ENCODE peak calls at places on chromosomes 16 and 17, in four cellular contexts. N is HepG2, Q is H1, Y is K562. G is an unnamed sample.

GRCh38 chr17:76382803-76383644 is 1.4 kb upstream of the SPHK1 start:
- DNase-seq in Y (peak; percentile 86), Q (peak; percentile 83), N (peak; percentile 89), G (peak; percentile 78)

GRCh38 chr17:45841883-45842525 is 2.7 kb upstream of the SPPL2C start:
- DNase-seq in N (no peak), Q (no peak), Y (no peak), G (no peak)

GRCh38 chr17:1365445-1366039 is 34.5 kb downstream of the YWHAE start:
- DNase-seq in N (peak; percentile 70), Y (peak; percentile 50), Q (no peak), G (peak; percentile 81)

GRCh38 chr17:64002658-64003525 is 4.7 kb downstream of the PRR29 start:
- DNase-seq in Y (no peak), N (no peak), Q (peak; percentile 17), G (no peak)

GRCh38 chr17:38341035-38341721 is 2.6 kb downstream of the GPR179 start:
- DNase-seq in N (peak; percentile 47), Y (no peak), Q (no peak), G (no peak)

GRCh38 chr17:16933317-16934132 is 38.4 kb downstream of the TNFRSF13B start:
- DNase-seq in Q (no peak), Y (no peak), N (no peak), G (no peak)

GRCh38 chr17:4953461-4953961 is 2.6 kb downstream of the ENO3 start:
- DNase-seq in N (no peak), Y (no peak), Q (no peak), G (peak; percentile 76)

GRCh38 chr17:16398270-16399267 is 16.8 kb upstream of the TRPV2 start:
- DNase-seq in N (peak; percentile 79), Y (peak; percentile 56), Q (no peak), G (no peak)

GRCh38 chr17:57357392-57357784 is 101.1 kb downstream of the MSI2 start:
- DNase-seq in Y (no peak), N (no peak), Q (no peak), G (no peak)

GRCh38 chr17:57356722-57357391 is 100.5 kb downstream of the MSI2 start:
- DNase-seq in Y (no peak), Q (no peak), N (no peak), G (no peak)

GRCh38 chr17:57360266-57360665 is 103.9 kb downstream of the MSI2 start:
- DNase-seq in N (no peak), Y (no peak), Q (no peak), G (no peak)

GRCh38 chr17:57356153-57356721 is 99.9 kb downstream of the MSI2 start:
- DNase-seq in N (no peak), Q (no peak), Y (no peak), G (no peak)

GRCh38 chr17:57357830-57358426 is 101.6 kb downstream of the MSI2 start:
- DNase-seq in Y (no peak), Q (no peak), N (no peak), G (no peak)
- TF ChIP-seq USF2 in Y (no peak), Q (no peak), N (no peak), G (no peak)

DNA sequence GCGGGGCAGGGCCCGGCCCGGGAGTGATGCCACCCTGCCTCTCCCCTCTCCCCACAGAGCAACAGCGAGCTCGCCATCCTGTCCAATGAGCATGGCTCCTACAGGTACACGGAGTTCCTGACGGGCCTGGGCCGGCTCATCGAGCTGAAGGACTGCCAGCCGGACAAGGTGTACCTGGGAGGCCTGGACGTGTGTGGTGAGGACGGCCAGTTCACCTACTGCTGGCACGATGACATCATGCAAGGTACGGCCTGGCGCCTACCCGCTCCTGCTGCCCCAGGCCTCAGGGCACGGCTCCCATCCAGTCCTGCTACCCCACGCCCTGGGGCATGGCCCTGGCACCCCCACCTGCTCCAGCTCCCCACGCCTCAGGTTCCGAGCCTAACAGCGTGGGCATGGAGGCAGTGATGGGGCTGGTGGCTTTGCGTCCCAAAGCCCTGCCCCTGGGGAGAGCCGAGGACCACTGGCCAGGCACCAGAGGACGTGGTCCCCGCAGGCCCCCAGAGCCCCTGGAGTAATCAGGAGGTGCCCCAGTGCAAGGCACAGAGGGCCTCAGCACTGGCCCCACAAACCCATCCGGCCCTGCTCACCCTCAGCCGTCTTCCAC is 38.5 kb downstream of the TSC2 start:
- DNase-seq in N (no peak), Y (no peak), Q (no peak), G (no peak)
- H3K9ac ChIP-seq in N (no peak overlapping the region), Y (no peak overlapping the region), Q (no peak overlapping the region), G (no peak overlapping the region)

GRCh38 chr17:68054296-68054900 is 18.9 kb downstream of the KPNA2 start:
- DNase-seq in Q (no peak), Y (no peak), N (no peak), G (peak; percentile 84)
- TF ChIP-seq USF2 in Q (no peak), Y (no peak), N (no peak), G (no peak)

DNA sequence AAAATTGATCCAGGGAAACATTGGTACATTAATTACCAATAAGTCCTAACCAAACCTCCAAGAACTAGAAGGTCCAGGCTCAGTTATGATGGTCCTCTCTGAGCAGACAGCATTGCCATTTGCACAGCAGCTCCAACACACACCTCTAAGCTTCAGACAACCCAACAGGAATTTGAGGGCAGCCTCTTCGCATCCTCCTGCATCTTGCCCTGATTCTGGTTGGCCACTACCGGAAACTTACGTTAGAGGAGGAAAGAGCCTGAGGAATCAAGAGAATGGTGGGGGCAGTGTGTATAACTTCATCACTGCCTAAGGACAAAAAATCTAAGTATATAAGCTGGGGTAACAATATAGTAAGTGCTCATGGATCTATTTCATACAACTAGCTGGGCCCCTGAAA is 15.7 kb downstream of the FAM117A start:
- DNase-seq in N (no peak), Q (no peak), Y (no peak), G (no peak)
- H3K9ac ChIP-seq in N (no peak overlapping the region), Q (no peak overlapping the region), Y (no peak overlapping the region), G (no peak overlapping the region)

GRCh38 chr17:46851029-46851741 is at the start of gene WNT9B:
- DNase-seq in Y (peak; percentile 79), N (peak; percentile 48), Q (peak; percentile 83), G (no peak)
- TF ChIP-seq USF2 in Y (no peak), N (no peak), Q (no peak), G (no peak)

GRCh38 chr16:11059588-11059987 is 115.2 kb downstream of the CLEC16A start:
- DNase-seq in Y (no peak), Q (no peak), N (no peak), G (no peak)

GRCh38 chr16:11060856-11061255 is 116.5 kb downstream of the CLEC16A start:
- DNase-seq in Y (no peak), N (no peak), Q (no peak), G (no peak)

GRCh38 chr16:11061629-11062270 is 117.4 kb downstream of the CLEC16A start:
- DNase-seq in Y (no peak), Q (no peak), N (no peak), G (no peak)

GRCh38 chr16:11058820-11059219 is 114.5 kb downstream of the CLEC16A start:
- DNase-seq in Y (no peak), N (no peak), Q (no peak), G (no peak)

GRCh38 chr16:11060364-11060763 is 116.0 kb downstream of the CLEC16A start:
- DNase-seq in N (no peak), Q (no peak), Y (no peak), G (no peak)
- H3K9ac ChIP-seq in N (no peak overlapping the region), Q (no peak overlapping the region), Y (no peak overlapping the region), G (no peak overlapping the region)

GRCh38 chr16:84484579-84485254 is 19.7 kb downstream of the MEAK7 start:
- DNase-seq in N (peak; percentile 62), Q (peak; percentile 73), Y (peak; percentile 73), G (peak; percentile 74)

GRCh38 chr16:84486126-84486525 is 18.3 kb downstream of the MEAK7 start:
- DNase-seq in N (no peak), Y (no peak), Q (peak; percentile 22), G (no peak)

GRCh38 chr16:84483882-84484565 is 20.4 kb downstream of the MEAK7 start:
- DNase-seq in N (no peak), Q (peak; percentile 37), Y (no peak), G (no peak)

GRCh38 chr16:84486551-84487235 is 17.8 kb downstream of the MEAK7 start:
- DNase-seq in Q (peak; percentile 33), Y (peak; percentile 45), N (no peak), G (no peak)

DNA sequence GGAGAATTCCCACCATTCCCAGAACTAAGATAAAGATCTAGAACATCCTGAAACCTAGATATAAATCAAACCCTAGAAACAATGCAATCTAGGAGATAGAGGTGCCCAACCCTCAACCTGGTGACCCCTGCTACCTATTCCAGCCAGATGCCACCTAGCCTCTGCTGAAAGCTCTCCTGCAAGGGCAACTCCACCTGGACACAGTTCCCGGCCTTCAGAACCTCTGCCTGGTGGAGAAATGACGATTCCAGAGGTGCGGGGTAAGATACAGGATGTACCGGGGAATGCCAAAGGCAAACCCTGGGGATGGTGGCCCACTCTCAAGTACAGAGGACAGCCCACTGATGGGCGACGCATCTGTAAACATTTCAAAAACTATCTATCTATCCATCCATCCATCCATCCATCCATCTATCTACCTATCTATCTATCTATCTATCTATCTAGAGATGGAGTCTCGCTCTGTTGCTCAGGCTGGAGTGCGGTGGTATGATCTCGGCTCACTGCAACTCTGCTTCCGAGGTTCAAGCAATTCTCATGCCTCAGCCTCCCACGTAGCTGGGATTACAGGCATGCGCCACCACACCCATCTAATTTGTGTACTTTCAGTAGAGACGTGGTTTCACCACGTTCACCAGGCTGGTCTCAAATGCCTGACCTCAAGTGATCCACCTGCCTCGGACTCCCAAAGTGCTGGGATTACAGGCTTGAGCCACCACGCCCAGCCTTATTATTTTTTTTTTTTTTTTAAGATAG is 19.0 kb downstream of the MEAK7 start:
- DNase-seq in Y (no peak), Q (peak; percentile 33), N (no peak), G (no peak)
- TF ChIP-seq USF2 in Y (no peak), Q (no peak), N (no peak), G (no peak)